ENCODE peak calls at places on chromosome 14, in seven cellular contexts. K is hepatocyte, E is RWPE1, T is transverse colon, G is progenitor cell of endocrine pancreas, Y is nephron progenitor cell, M is AG09319. B is an unnamed sample.

GRCh38 chr14:69005432-69006148 is 26.5 kb upstream of the ACTN1 start:
- DNase-seq in K (peak), E (peak), T (peak), G (no peak), Y (no peak), M (peak), B (peak)

GRCh38 chr14:38257500-38257899 is 1.6 kb upstream of the CLEC14A start:
- DNase-seq in K (no peak), E (no peak), T (no peak), G (no peak), Y (no peak), M (no peak), B (no peak)

GRCh38 chr14:93430319-93430801 is 379 bp upstream of the UNC79 start:
- DNase-seq in K (peak), E (no peak), T (no peak), G (peak), Y (peak), M (no peak), B (no peak)

GRCh38 chr14:68476212-68476964 is 316.5 kb downstream of the ZFP36L1 start:
- DNase-seq in K (peak), E (peak), T (peak), G (no peak), Y (no peak), M (peak), B (no peak)

GRCh38 chr14:38065101-38065762 is 142.5 kb upstream of the SSTR1 start:
- DNase-seq in K (no peak), E (no peak), T (no peak), G (no peak), Y (no peak), M (no peak), B (no peak)

GRCh38 chr14:94388027-94388895 is at the start of gene SERPINA1:
- DNase-seq in K (peak), E (peak), T (no peak), G (no peak), Y (no peak), M (no peak), B (no peak)

GRCh38 chr14:95309261-95310051 is 10.3 kb downstream of the CLMN start:
- DNase-seq in K (no peak), E (no peak), T (no peak), G (no peak), Y (no peak), M (no peak), B (no peak)

GRCh38 chr14:32567543-32568384 is 238.7 kb downstream of the AKAP6 start:
- DNase-seq in K (no peak), E (no peak), T (no peak), G (no peak), Y (no peak), M (no peak), B (no peak)

GRCh38 chr14:37623552-37623951 is 28.1 kb downstream of the TTC6 start:
- DNase-seq in K (peak), E (peak), T (no peak), G (no peak), Y (no peak), M (peak), B (no peak)

GRCh38 chr14:74407801-74408154 is 18.2 kb downstream of the SYNDIG1L start:
- DNase-seq in K (no peak), E (no peak), T (no peak), G (no peak), Y (no peak), M (no peak), B (no peak)

GRCh38 chr14:90677484-90678045 is 138.7 kb downstream of the TTC7B start:
- DNase-seq in K (peak), E (peak), T (no peak), G (no peak), Y (no peak), M (no peak), B (no peak)

GRCh38 chr14:66010695-66011094 is 475.5 kb upstream of the CCDC196 start:
- DNase-seq in K (no peak), E (no peak), T (no peak), G (no peak), Y (no peak), M (no peak), B (no peak)

GRCh38 chr14:100815478-100816285 is 10.2 kb upstream of the MEG3 start:
- DNase-seq in K (peak), E (no peak), T (no peak), G (no peak), Y (no peak), M (no peak), B (no peak)

GRCh38 chr14:65267856-65268255 is 144.7 kb upstream of the FUT8 start:
- DNase-seq in K (no peak), E (no peak), T (no peak), G (no peak), Y (no peak), M (no peak), B (no peak)

GRCh38 chr14:50013198-50013918 is 103.0 kb downstream of the VCPKMT start:
- DNase-seq in K (peak), E (peak), T (no peak), G (no peak), Y (no peak), M (no peak), B (peak)

GRCh38 chr14:60094306-60094897 is 2.7 kb downstream of the PCNX4 start:
- DNase-seq in K (no peak), E (peak), T (no peak), G (no peak), Y (peak), M (no peak), B (no peak)

DNA sequence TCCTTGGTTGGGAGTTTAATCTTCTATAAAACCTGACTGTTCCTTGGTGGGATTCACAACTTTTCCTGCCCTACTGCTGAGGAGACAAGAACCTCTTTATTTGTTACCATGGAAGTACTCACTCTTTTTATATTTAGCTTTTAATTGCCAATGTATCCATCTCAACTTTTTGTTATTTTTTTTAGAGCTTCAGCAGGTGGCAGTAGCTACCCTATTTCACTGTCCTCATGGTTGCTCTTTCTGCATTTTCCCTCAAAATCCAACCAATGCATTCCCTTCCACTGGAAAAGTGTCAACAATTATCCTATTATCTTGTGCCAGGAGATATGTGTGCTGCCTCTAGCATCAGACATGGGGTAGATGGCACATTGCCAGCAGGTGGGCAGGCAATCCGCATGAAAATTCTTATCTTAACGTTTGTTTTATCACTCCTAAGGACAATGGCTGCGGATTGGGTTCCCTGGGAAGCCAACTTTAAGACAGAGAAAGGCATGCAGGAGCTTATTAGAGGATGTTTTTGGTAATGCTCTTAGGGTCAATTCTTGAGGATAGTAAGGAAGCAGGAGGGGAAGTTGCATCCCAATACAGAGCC is 406.4 kb downstream of the SNAPC1 start:
- DNase-seq in K (no peak), E (no peak), T (no peak), G (no peak), Y (no peak), M (no peak), B (no peak)
- TF ChIP-seq CTCF in K (peak), E (no peak), T (no peak), G (peak), Y (no peak), M (no peak), B (no peak)

GRCh38 chr14:105163040-105163742 is 5.4 kb downstream of the JAG2 start:
- DNase-seq in K (no peak), E (no peak), T (no peak), G (no peak), Y (no peak), M (no peak), B (no peak)

GRCh38 chr14:105165761-105166485 is 2.7 kb downstream of the JAG2 start:
- DNase-seq in K (no peak), E (peak), T (no peak), G (no peak), Y (no peak), M (no peak), B (no peak)

GRCh38 chr14:105167303-105168092 is 1.1 kb downstream of the JAG2 start:
- DNase-seq in K (peak), E (peak), T (peak), G (no peak), Y (peak), M (no peak), B (no peak)

GRCh38 chr14:105166571-105167302 is 1.8 kb downstream of the JAG2 start:
- DNase-seq in K (no peak), E (no peak), T (no peak), G (no peak), Y (no peak), M (no peak), B (no peak)

DNA sequence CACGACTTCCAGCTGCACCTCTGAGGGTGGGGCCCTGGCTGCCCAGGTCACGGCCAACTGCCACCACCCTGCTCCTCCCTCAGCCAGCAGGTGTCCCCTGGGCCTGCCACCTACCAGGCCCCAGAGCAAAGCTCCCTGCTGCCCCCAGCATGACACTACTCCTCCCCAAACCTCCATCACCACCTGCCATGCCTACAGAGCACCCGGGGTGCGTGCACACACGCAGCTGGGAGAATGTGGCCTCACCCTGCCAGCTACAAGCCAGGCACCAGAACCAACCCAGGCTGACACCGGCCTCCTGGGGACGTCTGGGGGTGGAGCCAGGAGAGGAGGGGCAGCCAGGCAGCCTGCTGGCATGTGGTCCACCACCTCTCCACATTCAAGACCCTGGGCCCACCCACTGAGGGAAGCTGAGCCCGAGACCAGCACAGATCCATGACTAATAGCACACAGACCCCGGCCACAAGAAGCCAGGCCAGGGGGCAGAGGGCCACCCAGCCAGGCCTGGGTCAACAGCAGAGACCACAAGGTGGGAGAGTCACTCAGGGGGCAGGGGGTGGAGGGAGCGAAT is 3.4 kb downstream of the JAG2 start:
- DNase-seq in K (no peak), E (no peak), T (peak), G (no peak), Y (peak), M (no peak), B (peak)
- TF ChIP-seq CTCF in K (no peak), E (no peak), T (no peak), G (no peak), Y (no peak), M (no peak), B (no peak)

GRCh38 chr14:19949218-19949617 is 18.5 kb downstream of the OR4K1 start:
- DNase-seq in K (no peak), E (no peak), T (no peak), G (no peak), Y (no peak), M (no peak), B (no peak)

GRCh38 chr14:19941668-19942067 is 11.0 kb downstream of the OR4K1 start:
- DNase-seq in K (no peak), E (no peak), T (no peak), G (no peak), Y (no peak), M (no peak), B (no peak)

DNA sequence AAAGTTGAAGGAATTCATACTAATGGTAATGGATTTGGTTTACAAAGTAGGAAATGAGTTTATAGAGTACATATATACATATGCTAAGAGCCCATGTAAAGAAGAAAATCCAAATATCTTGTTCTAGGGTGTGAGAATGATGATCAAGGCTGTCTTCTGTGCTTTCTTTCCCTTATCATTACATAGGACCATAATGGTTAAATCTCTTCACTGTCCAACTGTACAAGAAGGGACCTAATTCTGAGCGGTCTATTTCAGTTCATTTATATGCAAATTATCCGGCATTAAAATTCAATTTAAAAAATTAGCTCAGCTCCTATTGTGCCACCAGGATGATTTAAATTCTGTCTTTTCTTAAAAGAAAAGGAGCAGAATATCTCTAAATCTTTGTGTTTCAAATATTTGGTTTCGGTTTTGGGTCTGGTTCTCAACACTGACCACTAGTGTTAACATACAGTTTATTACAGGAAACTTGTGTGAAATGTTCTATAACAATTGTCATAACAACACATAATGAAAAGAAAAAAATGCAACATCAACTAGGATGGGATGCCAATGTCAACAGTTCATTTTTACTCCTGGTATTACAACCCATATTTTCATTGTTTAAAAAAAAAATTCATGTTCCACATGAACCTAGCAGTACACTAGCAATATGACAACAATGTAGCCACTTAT is 16.8 kb downstream of the OR4K1 start:
- DNase-seq in K (no peak), E (no peak), T (no peak), G (no peak), Y (no peak), M (no peak), B (no peak)
- TF ChIP-seq CTCF in K (no peak), E (no peak), T (no peak), G (no peak), Y (no peak), M (no peak), B (no peak)

DNA sequence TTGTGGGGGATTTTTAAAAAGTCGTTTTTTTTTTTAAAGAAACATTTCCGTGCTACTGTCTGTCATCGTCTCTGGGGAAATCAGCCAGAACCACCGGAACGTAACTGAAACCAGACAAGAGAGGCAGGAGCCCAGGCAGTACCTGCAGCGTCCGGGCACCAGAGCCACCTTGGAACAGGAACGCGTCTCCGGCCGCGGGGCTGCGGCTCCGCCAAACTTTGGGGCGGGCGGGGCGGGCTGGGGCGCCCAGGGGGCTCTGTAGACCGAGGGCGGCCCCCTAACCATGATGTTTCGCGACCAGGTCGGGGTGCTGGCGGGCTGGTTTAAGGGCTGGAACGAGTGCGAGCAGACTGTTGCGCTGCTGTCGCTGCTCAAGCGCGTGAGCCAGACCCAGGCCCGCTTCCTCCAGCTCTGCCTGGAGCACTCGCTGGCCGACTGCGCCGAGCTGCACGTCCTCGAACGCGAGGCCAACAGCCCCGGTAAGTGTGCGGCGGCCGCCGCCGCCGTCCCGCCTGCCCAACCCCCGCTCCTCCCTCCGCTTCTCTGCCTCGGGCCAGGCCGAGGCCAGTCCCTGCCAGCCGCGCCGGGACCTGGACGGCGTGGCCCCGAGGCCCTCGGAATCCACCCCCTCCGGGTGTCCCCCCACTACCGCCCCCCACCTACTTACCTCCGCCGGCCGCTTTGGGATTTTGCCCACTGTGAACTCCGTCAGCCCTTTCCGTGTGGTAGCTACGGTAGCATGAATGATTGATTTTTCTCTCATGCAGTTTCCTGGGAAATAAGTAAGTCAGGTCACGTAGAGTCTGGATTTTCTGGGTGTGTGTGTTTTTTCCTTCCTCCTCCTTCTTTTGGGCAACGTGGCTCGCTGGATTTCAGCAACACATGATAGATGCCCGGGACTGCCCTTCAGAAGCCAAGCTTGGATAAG is 970 bp downstream of the SAMD4A start:
- DNase-seq in K (peak), E (peak), T (peak), G (peak), Y (peak), M (no peak), B (peak)
- TF ChIP-seq CTCF in K (peak), E (no peak), T (no peak), G (no peak), Y (no peak), M (no peak), B (no peak)

GRCh38 chr14:58826845-58827686 is 189.3 kb downstream of the DACT1 start:
- DNase-seq in K (no peak), E (no peak), T (no peak), G (no peak), Y (no peak), M (no peak), B (no peak)
- TF ChIP-seq CTCF in K (peak), E (no peak), T (peak), G (peak), Y (peak), M (no peak), B (no peak)

DNA sequence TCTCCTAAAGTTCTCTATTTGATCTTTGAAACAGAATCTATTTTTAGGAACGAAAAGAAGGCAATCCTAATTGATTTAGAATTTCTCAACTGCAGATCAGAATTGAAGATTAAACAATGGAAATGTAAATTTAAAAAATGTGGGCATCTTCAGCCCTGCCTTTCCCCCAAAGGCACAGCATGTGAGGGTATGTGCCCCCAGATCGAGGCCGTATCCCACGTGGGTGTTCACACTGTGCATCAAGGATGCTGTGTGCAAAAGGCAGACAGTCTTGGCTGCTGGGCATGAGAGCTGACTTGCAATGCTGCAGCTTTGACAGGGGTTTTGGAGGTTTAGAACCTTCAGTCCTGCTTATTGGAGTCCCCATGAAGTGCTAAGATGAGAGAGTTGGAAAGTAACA is 346.3 kb downstream of the VRK1 start:
- DNase-seq in K (no peak), E (no peak), T (no peak), G (no peak), Y (no peak), M (no peak), B (no peak)
- TF ChIP-seq CTCF in K (no peak), E (no peak), T (no peak), G (no peak), Y (no peak), M (no peak), B (no peak)

DNA sequence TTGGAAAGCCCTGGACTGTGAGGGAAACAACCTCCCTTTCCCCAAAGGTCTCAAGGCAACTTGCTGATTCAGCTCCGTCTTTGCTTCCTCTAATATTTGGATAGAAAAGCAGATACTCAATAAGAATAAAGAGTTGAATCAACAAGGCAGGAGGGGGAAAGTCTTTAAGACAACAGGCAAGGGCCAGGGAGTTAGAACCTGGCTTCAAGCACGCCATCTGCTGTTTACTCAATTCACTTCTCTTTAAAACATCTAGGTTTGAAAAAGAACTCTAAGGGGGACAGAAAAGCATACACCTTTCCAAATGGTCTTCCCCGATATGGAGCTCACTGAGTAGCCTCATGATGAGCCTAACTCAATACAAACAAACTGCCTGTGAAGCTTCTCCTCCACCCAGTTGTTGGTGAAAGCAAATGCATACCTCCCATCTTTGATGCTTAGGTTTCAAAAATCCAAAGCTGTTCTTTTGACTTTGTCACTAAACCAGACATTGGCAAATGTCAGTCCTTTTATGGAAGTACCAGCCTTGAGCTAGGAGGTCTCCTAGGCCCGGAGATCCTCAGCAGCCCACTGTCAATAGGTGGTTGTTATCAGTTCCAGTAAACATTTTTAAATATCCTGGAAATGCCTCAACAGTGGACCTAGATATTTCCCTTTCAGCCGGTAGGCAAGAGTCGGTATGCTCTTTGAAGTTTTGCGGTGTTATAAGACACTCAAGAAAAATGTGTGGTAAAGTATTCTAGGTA is 76.2 kb downstream of the SAMD4A start:
- DNase-seq in K (no peak), E (no peak), T (no peak), G (no peak), Y (no peak), M (no peak), B (no peak)
- TF ChIP-seq CTCF in K (peak), E (no peak), T (no peak), G (peak), Y (no peak), M (peak), B (no peak)

GRCh38 chr14:22589096-22589839 is at the start of gene DAD1:
- DNase-seq in K (peak), E (peak), T (peak), G (peak), Y (peak), M (peak), B (peak)
- TF ChIP-seq CTCF in K (no peak), E (no peak), T (no peak), G (peak), Y (no peak), M (no peak), B (no peak)

DNA sequence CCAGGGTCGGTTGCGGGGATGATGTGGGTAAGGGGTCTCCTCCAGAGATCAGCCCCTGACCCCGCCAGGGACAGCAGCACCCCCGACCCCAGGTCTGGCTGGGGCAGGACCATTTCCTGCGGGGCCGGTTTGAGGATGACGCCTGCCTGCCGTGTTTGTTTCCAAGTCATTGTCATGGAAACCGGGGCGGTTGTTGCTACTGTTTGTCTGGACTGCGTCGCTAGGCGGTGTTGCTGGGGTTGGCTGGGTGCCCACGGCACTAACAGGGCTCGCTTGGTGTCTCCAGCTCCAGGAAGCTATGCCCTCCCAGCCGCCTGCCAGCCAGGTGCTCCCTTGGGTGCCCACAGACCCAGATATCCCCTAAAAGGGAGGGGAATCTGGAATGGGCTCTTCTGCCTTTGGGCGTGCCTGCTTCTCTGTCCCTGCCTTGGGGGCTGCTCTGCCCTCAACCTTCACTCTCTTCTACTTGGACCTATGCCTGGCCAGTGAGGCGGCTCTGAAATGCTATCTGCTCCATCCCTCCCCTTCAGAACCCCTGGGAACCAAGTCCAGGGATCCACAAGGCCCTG is 4.7 kb upstream of the CRIP1 start:
- DNase-seq in K (peak), E (peak), T (peak), G (peak), Y (peak), M (peak), B (peak)
- TF ChIP-seq CTCF in K (no peak), E (no peak), T (peak), G (peak), Y (no peak), M (no peak), B (no peak)